ENCODE peak calls at places on chromosomes 3 and 15, in four cellular contexts. One of them, this sample, is unnamed.

GRCh38 chr3:169923189-169923588 is 11.8 kb downstream of the SAMD7 start:
- DNase-seq in adipocyte: no peak
- DNase-seq in esophagus squamous epithelium: no peak
- DNase-seq in stomach: peak; percentile 95
- DNase-seq in this sample: no peak

GRCh38 chr15:90489514-90489913 is 40.2 kb upstream of the CRTC3 start:
- DNase-seq in adipocyte: no peak
- DNase-seq in esophagus squamous epithelium: no peak
- DNase-seq in stomach: no peak
- DNase-seq in this sample: no peak

GRCh38 chr3:187975571-187976360 is 178.2 kb upstream of the LPP start:
- DNase-seq in adipocyte: no peak
- DNase-seq in esophagus squamous epithelium: no peak
- DNase-seq in stomach: no peak
- DNase-seq in this sample: no peak

GRCh38 chr15:93288718-93289117 is 199.7 kb upstream of the RGMA start:
- DNase-seq in adipocyte: no peak
- DNase-seq in esophagus squamous epithelium: no peak
- DNase-seq in stomach: no peak
- DNase-seq in this sample: no peak

GRCh38 chr15:61755461-61755860 is 304.8 kb downstream of the VPS13C start:
- DNase-seq in adipocyte: no peak
- DNase-seq in esophagus squamous epithelium: no peak
- DNase-seq in stomach: no peak
- DNase-seq in this sample: no peak

GRCh38 chr3:36372534-36372935 is 7.8 kb upstream of the STAC start:
- DNase-seq in adipocyte: peak; percentile 1
- DNase-seq in esophagus squamous epithelium: no peak
- DNase-seq in stomach: no peak
- DNase-seq in this sample: no peak

GRCh38 chr3:10169000-10169496 is 4.3 kb downstream of the IRAK2 start:
- DNase-seq in adipocyte: no peak
- DNase-seq in esophagus squamous epithelium: no peak
- DNase-seq in stomach: no peak
- DNase-seq in this sample: no peak

GRCh38 chr3:188904670-188905069 is 267.1 kb upstream of the TPRG1 start:
- DNase-seq in adipocyte: peak; percentile 33
- DNase-seq in esophagus squamous epithelium: no peak
- DNase-seq in stomach: no peak
- DNase-seq in this sample: no peak

GRCh38 chr15:90479656-90480055 is 50.1 kb upstream of the CRTC3 start:
- DNase-seq in adipocyte: no peak
- DNase-seq in esophagus squamous epithelium: no peak
- DNase-seq in stomach: peak; percentile 34
- DNase-seq in this sample: no peak

GRCh38 chr15:55907797-55908196 is 85.6 kb downstream of the NEDD4 start:
- DNase-seq in adipocyte: peak; percentile 97
- DNase-seq in esophagus squamous epithelium: no peak
- DNase-seq in stomach: no peak
- DNase-seq in this sample: no peak

GRCh38 chr15:100733088-100733487 is 130.7 kb downstream of the ASB7 start:
- DNase-seq in adipocyte: peak; percentile 86
- DNase-seq in esophagus squamous epithelium: no peak
- DNase-seq in stomach: no peak
- DNase-seq in this sample: no peak

GRCh38 chr15:47505712-47506542 is 211.4 kb upstream of the SEMA6D start:
- DNase-seq in adipocyte: peak; percentile 72
- DNase-seq in esophagus squamous epithelium: no peak
- DNase-seq in stomach: no peak
- DNase-seq in this sample: no peak

DNA sequence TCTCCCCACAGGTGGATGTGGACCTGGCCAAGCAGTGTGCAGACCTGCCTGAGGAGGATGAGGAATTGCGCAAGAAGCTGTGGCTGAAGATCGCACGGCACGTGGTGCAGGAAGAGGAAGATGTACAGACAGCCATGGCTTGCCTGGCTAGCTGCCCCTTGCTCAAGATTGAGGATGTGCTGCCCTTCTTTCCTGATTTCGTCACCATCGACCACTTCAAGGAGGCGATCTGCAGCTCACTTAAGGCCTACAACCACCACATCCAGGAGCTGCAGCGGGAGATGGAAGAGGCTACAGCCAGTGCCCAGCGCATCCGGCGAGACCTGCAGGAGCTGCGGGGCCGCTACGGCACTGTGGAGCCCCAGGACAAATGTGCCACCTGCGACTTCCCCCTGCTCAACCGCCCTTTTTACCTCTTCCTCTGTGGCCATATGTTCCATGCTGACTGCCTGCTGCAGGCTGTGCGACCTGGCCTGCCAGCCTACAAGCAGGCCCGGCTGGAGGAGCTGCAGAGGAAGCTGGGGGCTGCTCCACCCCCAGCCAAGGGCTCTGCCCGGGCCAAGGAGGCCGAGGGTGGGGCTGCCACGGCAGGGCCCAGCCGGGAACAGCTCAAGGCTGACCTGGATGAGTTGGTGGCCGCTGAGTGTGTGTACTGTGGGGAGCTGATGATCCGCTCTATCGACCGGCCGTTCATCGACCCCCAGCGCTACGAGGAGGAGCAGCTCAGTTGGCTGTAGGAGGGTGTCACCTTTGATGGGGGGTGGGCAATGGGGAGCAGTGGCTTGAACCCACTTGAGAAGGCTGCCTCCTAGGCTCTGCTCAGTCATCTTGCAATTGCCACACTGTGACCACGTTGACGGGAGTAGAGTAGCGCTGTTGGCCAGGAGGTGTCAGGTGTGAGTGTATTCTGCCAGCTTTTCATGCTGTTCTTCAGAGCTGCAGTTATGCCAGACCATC is 8.6 kb downstream of the VPS18 start:
- DNase-seq in adipocyte: no peak
- DNase-seq in esophagus squamous epithelium: no peak
- DNase-seq in stomach: no peak
- DNase-seq in this sample: no peak
- H3K4me1 ChIP-seq in adipocyte: peaks cover 16% of the 10 kb centered on the region
- H3K4me1 ChIP-seq in esophagus squamous epithelium: peaks cover 29% of the 10 kb centered on the region
- H3K4me1 ChIP-seq in stomach: peaks cover 64% of the 10 kb centered on the region
- H3K4me1 ChIP-seq in this sample: peaks cover 21% of the 10 kb centered on the region

GRCh38 chr15:63974036-63974435 is 72.2 kb downstream of the DAPK2 start:
- DNase-seq in adipocyte: no peak
- DNase-seq in esophagus squamous epithelium: no peak
- DNase-seq in stomach: no peak
- DNase-seq in this sample: no peak

GRCh38 chr15:63971904-63972303 is 74.4 kb downstream of the DAPK2 start:
- DNase-seq in adipocyte: no peak
- DNase-seq in esophagus squamous epithelium: no peak
- DNase-seq in stomach: no peak
- DNase-seq in this sample: no peak

GRCh38 chr15:63971427-63971805 is 74.9 kb downstream of the DAPK2 start:
- DNase-seq in adipocyte: no peak
- DNase-seq in esophagus squamous epithelium: no peak
- DNase-seq in stomach: no peak
- DNase-seq in this sample: peak; percentile 22

GRCh38 chr15:63972801-63973200 is 73.5 kb downstream of the DAPK2 start:
- DNase-seq in adipocyte: no peak
- DNase-seq in esophagus squamous epithelium: no peak
- DNase-seq in stomach: no peak
- DNase-seq in this sample: no peak

GRCh38 chr15:63973212-63974009 is 72.9 kb downstream of the DAPK2 start:
- DNase-seq in adipocyte: peak; percentile 58
- DNase-seq in esophagus squamous epithelium: no peak
- DNase-seq in stomach: no peak
- DNase-seq in this sample: no peak
- H3K4me1 ChIP-seq in adipocyte: peaks cover 27% of the 10 kb centered on the region
- H3K4me1 ChIP-seq in esophagus squamous epithelium: no peaks in the 10 kb centered on the region
- H3K4me1 ChIP-seq in stomach: peaks cover 32% of the 10 kb centered on the region
- H3K4me1 ChIP-seq in this sample: peaks cover 16% of the 10 kb centered on the region

GRCh38 chr3:183427206-183428139 is 946 bp downstream of the MCF2L2 start:
- DNase-seq in adipocyte: no peak
- DNase-seq in esophagus squamous epithelium: no peak
- DNase-seq in stomach: no peak
- DNase-seq in this sample: no peak
- H3K4me1 ChIP-seq in adipocyte: no peaks in the 10 kb centered on the region
- H3K4me1 ChIP-seq in esophagus squamous epithelium: peaks cover 19% of the 10 kb centered on the region
- H3K4me1 ChIP-seq in stomach: peaks cover 21% of the 10 kb centered on the region
- H3K4me1 ChIP-seq in this sample: peaks cover 13% of the 10 kb centered on the region

DNA sequence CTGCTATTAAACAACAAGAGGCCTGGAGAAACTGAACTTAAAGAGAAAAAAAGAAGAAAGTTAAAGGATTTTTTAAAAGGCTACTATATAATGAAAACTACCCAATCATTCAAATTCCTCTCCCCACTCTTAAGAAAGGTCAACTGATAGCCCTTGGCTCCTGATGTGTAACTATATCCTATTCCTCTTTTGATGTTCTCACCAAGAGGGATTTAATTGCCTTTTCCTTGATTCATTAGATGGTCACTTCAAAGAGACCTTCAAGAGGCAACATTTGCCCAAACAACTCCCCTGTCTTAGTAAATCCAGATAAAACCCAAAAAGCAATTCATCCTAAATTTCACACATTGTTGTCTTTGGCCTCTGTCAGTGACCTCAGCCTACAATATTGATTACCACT is 86.0 kb downstream of the FMN1 start:
- DNase-seq in adipocyte: no peak
- DNase-seq in esophagus squamous epithelium: no peak
- DNase-seq in stomach: no peak
- DNase-seq in this sample: no peak
- H3K4me1 ChIP-seq in adipocyte: peaks cover 5% of the 10 kb centered on the region
- H3K4me1 ChIP-seq in esophagus squamous epithelium: no peaks in the 10 kb centered on the region
- H3K4me1 ChIP-seq in stomach: no peaks in the 10 kb centered on the region
- H3K4me1 ChIP-seq in this sample: peaks cover 11% of the 10 kb centered on the region

DNA sequence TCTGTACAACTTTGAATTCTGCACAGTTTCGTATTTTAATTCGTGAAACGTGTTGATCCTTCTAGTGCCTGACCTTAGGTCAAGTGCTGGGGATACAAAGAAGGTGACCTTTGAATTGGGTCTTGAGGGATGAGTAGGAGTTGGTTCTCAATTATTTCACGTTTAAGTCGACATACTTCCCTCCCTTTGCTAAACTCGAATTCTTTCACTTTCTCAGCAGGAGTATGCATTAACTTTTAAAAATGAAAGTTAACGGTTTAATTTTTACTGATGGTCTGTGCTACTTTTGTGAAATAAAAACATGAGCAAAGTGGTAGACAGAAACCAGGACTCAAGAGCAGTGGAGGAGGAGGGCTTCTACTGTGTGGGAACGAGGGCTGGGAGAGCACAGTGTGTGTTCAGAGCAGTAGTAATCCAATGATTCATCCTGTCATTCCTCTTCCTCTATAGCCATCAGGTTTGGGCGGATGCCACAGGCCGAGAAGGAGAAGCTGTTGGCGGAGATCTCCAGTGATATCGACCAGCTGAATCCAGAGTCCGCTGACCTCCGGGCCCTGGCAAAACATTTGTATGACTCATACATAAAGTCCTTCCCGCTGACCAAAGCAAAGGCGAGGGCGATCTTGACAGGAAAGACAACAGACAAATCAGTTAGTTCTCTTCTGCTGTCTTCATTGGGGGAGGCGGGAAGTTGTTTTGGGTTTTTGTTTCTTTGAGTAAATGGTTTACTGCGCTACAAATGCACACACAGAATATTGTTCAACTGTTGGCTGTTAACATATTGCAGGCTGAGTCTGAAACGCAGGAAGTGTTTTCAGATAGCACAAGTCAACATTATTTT is 78.6 kb upstream of the TSEN2 start:
- DNase-seq in adipocyte: no peak
- DNase-seq in esophagus squamous epithelium: peak; percentile 36
- DNase-seq in stomach: peak; percentile 81
- DNase-seq in this sample: no peak
- H3K4me1 ChIP-seq in adipocyte: peaks cover 25% of the 10 kb centered on the region
- H3K4me1 ChIP-seq in esophagus squamous epithelium: no peaks in the 10 kb centered on the region
- H3K4me1 ChIP-seq in stomach: peaks cover 7% of the 10 kb centered on the region
- H3K4me1 ChIP-seq in this sample: no peaks in the 10 kb centered on the region

GRCh38 chr15:73989001-73989798 is 2.9 kb downstream of the STOML1 start:
- DNase-seq in adipocyte: peak; percentile 83
- DNase-seq in esophagus squamous epithelium: no peak
- DNase-seq in stomach: no peak
- DNase-seq in this sample: no peak
- H3K4me1 ChIP-seq in adipocyte: peaks cover 91% of the 10 kb centered on the region
- H3K4me1 ChIP-seq in esophagus squamous epithelium: peaks cover 57% of the 10 kb centered on the region
- H3K4me1 ChIP-seq in stomach: peaks cover 78% of the 10 kb centered on the region
- H3K4me1 ChIP-seq in this sample: peaks cover 23% of the 10 kb centered on the region

GRCh38 chr15:98856540-98856907 is 151.1 kb downstream of the PGPEP1L start:
- DNase-seq in adipocyte: peak; percentile 94
- DNase-seq in esophagus squamous epithelium: no peak
- DNase-seq in stomach: no peak
- DNase-seq in this sample: no peak

GRCh38 chr15:98855815-98856539 is 151.6 kb downstream of the PGPEP1L start:
- DNase-seq in adipocyte: no peak
- DNase-seq in esophagus squamous epithelium: no peak
- DNase-seq in stomach: no peak
- DNase-seq in this sample: no peak

GRCh38 chr15:98854496-98854895 is 153.1 kb downstream of the PGPEP1L start:
- DNase-seq in adipocyte: no peak
- DNase-seq in esophagus squamous epithelium: no peak
- DNase-seq in stomach: peak; percentile 57
- DNase-seq in this sample: no peak

GRCh38 chr15:98853593-98854420 is 153.8 kb downstream of the PGPEP1L start:
- DNase-seq in adipocyte: peak; percentile 40
- DNase-seq in esophagus squamous epithelium: no peak
- DNase-seq in stomach: no peak
- DNase-seq in this sample: no peak

DNA sequence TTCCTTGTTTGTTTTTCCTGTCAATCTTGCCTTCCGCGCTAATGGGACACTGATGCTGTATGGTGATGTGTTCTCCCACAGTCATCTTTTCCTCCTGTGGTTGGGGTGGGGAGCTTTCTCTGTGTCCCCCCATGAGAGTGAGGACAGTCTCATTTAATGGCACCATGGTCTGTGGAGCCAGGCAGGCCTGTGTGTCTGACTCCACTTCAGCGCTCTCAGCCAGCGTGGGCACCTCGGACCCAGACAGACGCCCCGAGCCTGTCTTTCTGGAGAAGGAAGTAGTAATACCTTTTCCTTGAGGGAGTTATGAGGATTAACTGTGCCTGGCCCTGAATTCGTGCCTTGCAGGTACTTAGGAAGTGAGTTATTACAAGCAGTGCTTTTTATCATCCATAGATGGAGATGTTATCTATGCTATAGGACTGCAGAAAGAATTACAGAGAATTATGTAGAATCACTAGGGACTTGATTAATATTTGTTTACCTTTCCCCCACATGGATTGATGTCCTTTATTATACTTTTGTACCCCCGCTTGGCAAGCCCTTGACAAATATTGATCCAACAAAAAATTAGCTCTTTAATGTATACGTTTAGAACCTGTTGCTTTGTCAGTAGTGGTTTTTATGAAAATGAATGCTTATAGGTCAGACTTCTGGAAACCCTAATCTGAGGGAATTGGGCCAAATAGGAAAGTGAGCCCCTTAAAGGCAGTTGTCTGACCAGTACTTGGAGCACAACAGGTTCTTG is 152.4 kb downstream of the PGPEP1L start:
- DNase-seq in adipocyte: no peak
- DNase-seq in esophagus squamous epithelium: no peak
- DNase-seq in stomach: no peak
- DNase-seq in this sample: no peak
- H3K4me1 ChIP-seq in adipocyte: peaks cover 37% of the 10 kb centered on the region
- H3K4me1 ChIP-seq in esophagus squamous epithelium: peaks cover 58% of the 10 kb centered on the region
- H3K4me1 ChIP-seq in stomach: peaks cover 94% of the 10 kb centered on the region
- H3K4me1 ChIP-seq in this sample: peaks cover 19% of the 10 kb centered on the region